ENCODE peak calls at places on chromosome 20, in seven cellular contexts. D is aorta; P is CD8-positive, alpha-beta memory T cell; H is left ventricle myocardium inferior; V is SJSA1; W is hepatocyte; U is adrenal gland. O is an unnamed sample.

GRCh38 chr20:64269604-64270411 is 14.3 kb downstream of the PCMTD2 start:
- DNase-seq in D (no peak), W (no peak), P (no peak), H (no peak), U (no peak), V (no peak), O (no peak)

GRCh38 chr20:219290-220115 is 7.6 kb upstream of the DEFB129 start:
- DNase-seq in D (no peak), U (no peak), V (no peak), W (peak; percentile 28), H (no peak), P (no peak), O (no peak)

GRCh38 chr20:24034820-24035219 is 46.2 kb upstream of the GGTLC1 start:
- DNase-seq in W (peak; percentile 34), H (no peak), U (no peak), P (no peak), D (no peak), V (peak; percentile 4), O (no peak)

GRCh38 chr20:22746957-22747356 is 162.6 kb upstream of the FOXA2 start:
- DNase-seq in H (no peak), D (no peak), W (no peak), U (no peak), P (no peak), V (no peak), O (no peak)

GRCh38 chr20:58584881-58585752 is 66.0 kb upstream of the STX16 start:
- DNase-seq in H (no peak), P (no peak), W (no peak), V (peak; percentile 87), U (no peak), D (peak; percentile 23), O (no peak)

GRCh38 chr20:41956316-41957050 is 338.3 kb upstream of the CHD6 start:
- DNase-seq in W (peak; percentile 44), H (no peak), D (no peak), U (no peak), P (no peak), V (no peak), O (no peak)

GRCh38 chr20:59850018-59850641 is 83.3 kb downstream of the SYCP2 start:
- DNase-seq in H (no peak), U (no peak), P (no peak), W (peak; percentile 69), V (peak; percentile 8), D (peak; percentile 20), O (no peak)

GRCh38 chr20:40630723-40631631 is 58.1 kb downstream of the MAFB start:
- DNase-seq in U (no peak), D (no peak), W (no peak), H (no peak), P (no peak), V (no peak), O (no peak)

GRCh38 chr20:23093613-23094012 is 7.5 kb upstream of the CD93 start:
- DNase-seq in V (no peak), D (no peak), W (no peak), H (no peak), P (no peak), U (no peak), O (no peak)

GRCh38 chr20:23021541-23021940 is 13.6 kb upstream of the SSTR4 start:
- DNase-seq in W (no peak), D (no peak), P (no peak), V (no peak), H (no peak), U (no peak), O (no peak)

GRCh38 chr20:54633903-54634302 is 158.5 kb downstream of the DOK5 start:
- DNase-seq in V (no peak), W (no peak), H (no peak), D (no peak), U (no peak), P (no peak), O (no peak)

GRCh38 chr20:56360133-56360898 is 1.5 kb downstream of the FAM210B start:
- DNase-seq in D (no peak), W (no peak), P (no peak), H (no peak), U (peak; percentile 44), V (no peak), O (peak; percentile 40)

GRCh38 chr20:20130399-20130798 is 78.1 kb downstream of the CFAP61 start:
- DNase-seq in U (no peak), V (no peak), W (no peak), P (no peak), H (no peak), D (no peak), O (no peak)

GRCh38 chr20:22924949-22925612 is 110.0 kb upstream of the SSTR4 start:
- DNase-seq in U (no peak), V (no peak), H (no peak), P (no peak), W (no peak), D (no peak), O (no peak)

GRCh38 chr20:2101057-2101934 is at the start of gene STK35:
- DNase-seq in P (no peak), V (no peak), W (peak; percentile 86), D (no peak), U (no peak), H (no peak), O (no peak)

GRCh38 chr20:20743511-20744169 is 31.2 kb upstream of the RALGAPA2 start:
- DNase-seq in P (no peak), H (peak; percentile 82), W (peak; percentile 56), D (peak; percentile 73), V (no peak), U (no peak), O (no peak)

GRCh38 chr20:17845701-17846475 is 122.7 kb downstream of the SNX5 start:
- DNase-seq in V (no peak), U (no peak), P (no peak), W (no peak), H (no peak), D (no peak), O (no peak)

GRCh38 chr20:35316086-35316485 is 23.9 kb upstream of the FAM83C start:
- DNase-seq in U (no peak), W (no peak), V (no peak), H (no peak), D (no peak), P (no peak), O (no peak)

GRCh38 chr20:50575869-50576720 is 65.9 kb downstream of the PTPN1 start:
- DNase-seq in U (peak; percentile 75), W (peak; percentile 78), H (peak; percentile 76), V (peak; percentile 40), D (peak; percentile 79), P (peak; percentile 33), O (peak; percentile 78)

GRCh38 chr20:45911486-45912343 is at the start of gene PLTP:
- DNase-seq in D (peak; percentile 92), P (peak; percentile 39), V (peak; percentile 56), H (peak; percentile 82), U (peak; percentile 75), W (peak; percentile 77), O (peak; percentile 86)

GRCh38 chr20:23156842-23157423 is 70.8 kb upstream of the CD93 start:
- DNase-seq in D (no peak), P (no peak), H (no peak), W (no peak), U (no peak), V (no peak), O (no peak)

GRCh38 chr20:19275630-19276071 is 63.2 kb downstream of the SLC24A3 start:
- DNase-seq in V (no peak), P (no peak), H (peak; percentile 59), W (peak; percentile 72), D (peak; percentile 79), U (peak; percentile 88), O (peak; percentile 78)

GRCh38 chr20:5612476-5613291 is 137.5 kb upstream of the SHLD1 start:
- DNase-seq in H (no peak), W (no peak), P (no peak), V (no peak), U (no peak), D (peak; percentile 47), O (no peak)
- H3K27ac ChIP-seq in H (peak overlapping the region; percentile 11), W (no peak overlapping the region), P (no peak overlapping the region), V (no peak overlapping the region), U (peak overlapping the region; percentile 25), D (no peak overlapping the region), O (peak overlapping the region; percentile 33)

GRCh38 chr20:38245753-38246152 is 14.8 kb downstream of the KIAA1755 start:
- DNase-seq in V (no peak), H (no peak), D (no peak), P (no peak), U (no peak), W (no peak), O (no peak)

GRCh38 chr20:38243617-38244016 is 16.9 kb downstream of the KIAA1755 start:
- DNase-seq in P (no peak), W (no peak), U (no peak), V (no peak), H (no peak), D (no peak), O (no peak)

GRCh38 chr20:38241201-38241600 is 19.3 kb downstream of the KIAA1755 start:
- DNase-seq in W (no peak), D (no peak), U (no peak), P (no peak), H (no peak), V (no peak), O (no peak)

GRCh38 chr20:38239406-38239805 is 21.1 kb downstream of the KIAA1755 start:
- DNase-seq in D (no peak), H (no peak), U (no peak), V (no peak), P (no peak), W (no peak), O (no peak)

GRCh38 chr20:38242848-38243449 is 17.6 kb downstream of the KIAA1755 start:
- DNase-seq in V (no peak), U (no peak), P (no peak), W (no peak), H (no peak), D (no peak), O (no peak)
- H3K36me3 ChIP-seq in V (no peaks in the 10 kb centered on the region), U (no peaks in the 10 kb centered on the region), P (no peaks in the 10 kb centered on the region), W (no peaks in the 10 kb centered on the region), H (peaks cover 18% of the 10 kb centered on the region), D (no peaks in the 10 kb centered on the region), O (no peaks in the 10 kb centered on the region)

GRCh38 chr20:38210741-38211140 is 45.7 kb upstream of the TGM2 start:
- DNase-seq in U (no peak), W (no peak), V (no peak), P (no peak), D (no peak), H (no peak), O (no peak)
- H3K27ac ChIP-seq in U (no peak overlapping the region), W (no peak overlapping the region), V (no peak overlapping the region), P (no peak overlapping the region), D (peak overlapping the region; percentile 32), H (peak overlapping the region; percentile 79), O (no peak overlapping the region)

GRCh38 chr20:48100483-48100882 is 315.2 kb upstream of the SULF2 start:
- DNase-seq in D (no peak), V (no peak), U (no peak), P (no peak), H (no peak), W (no peak), O (no peak)
- H3K36me3 ChIP-seq in D (no peaks in the 10 kb centered on the region), V (no peaks in the 10 kb centered on the region), U (no peaks in the 10 kb centered on the region), P (no peaks in the 10 kb centered on the region), H (no peaks in the 10 kb centered on the region), W (no peaks in the 10 kb centered on the region), O (no peaks in the 10 kb centered on the region)

DNA sequence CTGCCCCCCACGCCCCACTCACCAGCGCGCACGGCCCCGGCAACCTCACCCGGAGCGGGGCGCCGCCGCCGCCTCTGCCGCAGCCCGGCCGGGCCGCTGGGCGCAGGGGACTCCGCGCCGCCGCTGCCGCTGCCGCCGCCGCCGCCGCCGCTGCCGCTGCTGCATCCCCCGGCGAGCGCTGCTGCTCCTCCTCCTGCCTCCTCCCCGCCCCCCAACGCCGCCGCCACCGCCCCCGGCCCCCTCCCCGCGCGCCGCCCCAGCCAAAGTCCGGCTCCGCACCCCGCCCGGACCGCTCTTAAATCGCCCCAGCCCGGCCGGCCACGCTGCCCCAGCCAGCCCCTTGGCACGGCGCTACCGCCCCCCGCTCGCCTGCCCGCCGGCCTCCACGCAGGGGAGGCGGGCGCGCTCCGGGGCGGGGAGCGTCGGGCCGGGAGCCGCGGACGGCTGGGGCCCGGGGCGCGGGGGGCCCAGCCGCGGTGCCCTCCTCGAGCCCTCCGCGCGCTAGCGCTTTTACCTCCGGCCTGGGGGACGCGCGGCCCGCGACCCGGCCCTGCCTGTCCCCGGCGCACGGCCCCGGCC is at the start of gene SULF2:
- DNase-seq in U (no peak), V (no peak), W (peak; percentile 83), P (no peak), H (peak; percentile 46), D (peak; percentile 64), O (peak; percentile 81)
- H3K27ac ChIP-seq in U (peak within 1 kb of the TSS; percentile 12), V (no peak within 1 kb of the TSS), W (peak within 1 kb of the TSS; percentile 90), P (no peak within 1 kb of the TSS), H (peak within 1 kb of the TSS; percentile 84), D (peak within 1 kb of the TSS; percentile 36), O (peak within 1 kb of the TSS; percentile 46)

O was measured in left lung.